ENCODE peak calls at places on chromosomes 4 and X, in nine cellular contexts. P is breast epithelium, M is spleen, N is transverse colon, W is upper lobe of left lung, K is K562, R is HCT116, I is stomach, X is HepG2. B is an unnamed sample.
A peak's percentile ranks its signal among the peaks of the same experiment; 100 is the strongest.

GRCh38 chr4:15906024-15906443 is 32.5 kb downstream of the FGFBP1 start:
- DNase-seq in P (peak; percentile 30), M (peak; percentile 92), N (peak; percentile 84), W (peak; percentile 89), K (peak; percentile 28), R (peak; percentile 95), I (peak; percentile 63), X (no peak), B (peak; percentile 73)

GRCh38 chrX:142089193-142089592 is 115.9 kb downstream of the MAGEC2 start:
- DNase-seq in P (no peak), M (no peak), N (no peak), W (no peak), K (no peak), R (no peak), I (no peak), X (no peak), B (no peak)

GRCh38 chr4:22739933-22740332 is 47.2 kb downstream of the GBA3 start:
- DNase-seq in P (no peak), M (no peak), N (no peak), W (no peak), K (no peak), R (no peak), I (no peak), X (no peak), B (no peak)

GRCh38 chrX:119790977-119791436 is 423 bp downstream of the RPL39 start:
- DNase-seq in P (peak; percentile 18), M (no peak), N (peak; percentile 27), W (peak; percentile 30), K (no peak), R (no peak), I (no peak), X (peak; percentile 30), B (no peak)

GRCh38 chr4:108830509-108831244 is 67.8 kb upstream of the ETNPPL start:
- DNase-seq in P (no peak), M (no peak), N (peak; percentile 39), W (peak; percentile 84), K (no peak), R (no peak), I (peak; percentile 61), X (no peak), B (no peak)

GRCh38 chr4:135123632-135124031 is 922.0 kb upstream of the PABPC4L start:
- DNase-seq in P (no peak), M (no peak), N (no peak), W (no peak), K (no peak), R (no peak), I (no peak), X (no peak), B (no peak)

GRCh38 chr4:120062663-120063195 is 3.9 kb downstream of the MAD2L1 start:
- DNase-seq in P (no peak), M (no peak), N (no peak), W (no peak), K (no peak), R (no peak), I (no peak), X (no peak), B (no peak)

GRCh38 chr4:173490817-173491518 is 39.1 kb downstream of the HAND2 start:
- DNase-seq in P (no peak), M (no peak), N (no peak), W (no peak), K (no peak), R (no peak), I (no peak), X (peak; percentile 68), B (no peak)

GRCh38 chr4:180152831-180153230 is 2090.4 kb upstream of the TENM3 start:
- DNase-seq in P (no peak), M (no peak), N (no peak), W (no peak), K (no peak), R (no peak), I (no peak), X (no peak), B (no peak)

GRCh38 chrX:148991502-148991901 is 491.1 kb downstream of the AFF2 start:
- DNase-seq in P (no peak), M (no peak), N (no peak), W (no peak), K (no peak), R (no peak), I (no peak), X (no peak), B (no peak)

GRCh38 chrX:123331349-123331748 is 147.3 kb downstream of the GRIA3 start:
- DNase-seq in P (no peak), M (no peak), N (no peak), W (no peak), K (no peak), R (no peak), I (no peak), X (no peak), B (no peak)

GRCh38 chr4:75995727-75996126 is 5.0 kb upstream of the SDAD1 start:
- DNase-seq in P (no peak), M (no peak), N (no peak), W (no peak), K (peak; percentile 38), R (peak; percentile 42), I (no peak), X (peak; percentile 49), B (no peak)

GRCh38 chr4:2794707-2795557 is 2.0 kb downstream of the SH3BP2 start:
- DNase-seq in P (no peak), M (peak; percentile 92), N (peak; percentile 55), W (peak; percentile 88), K (no peak), R (no peak), I (peak; percentile 53), X (no peak), B (peak; percentile 76)
- TF ChIP-seq POLR2A in P (no peak), M (no peak), N (no peak), W (no peak), K (no peak), R (no peak), I (no peak), X (no peak), B (no peak)

GRCh38 chr4:39451423-39452023 is 7.2 kb downstream of the RPL9 start:
- DNase-seq in P (no peak), M (no peak), N (no peak), W (no peak), K (no peak), R (no peak), I (no peak), X (no peak), B (no peak)

GRCh38 chr4:39452860-39453587 is 5.7 kb downstream of the RPL9 start:
- DNase-seq in P (no peak), M (no peak), N (no peak), W (no peak), K (no peak), R (no peak), I (no peak), X (no peak), B (no peak)

GRCh38 chr4:39452153-39452859 is 6.4 kb downstream of the RPL9 start:
- DNase-seq in P (no peak), M (no peak), N (no peak), W (no peak), K (no peak), R (no peak), I (no peak), X (no peak), B (no peak)

GRCh38 chr4:39453738-39454137 is 5.0 kb downstream of the RPL9 start:
- DNase-seq in P (no peak), M (no peak), N (no peak), W (no peak), K (no peak), R (no peak), I (no peak), X (no peak), B (no peak)

GRCh38 chr4:39450618-39451017 is 8.1 kb downstream of the RPL9 start:
- DNase-seq in P (no peak), M (no peak), N (no peak), W (no peak), K (no peak), R (no peak), I (no peak), X (peak; percentile 35), B (no peak)
- H3K27ac ChIP-seq in P (no peak overlapping the region), M (no peak overlapping the region), N (no peak overlapping the region), W (no peak overlapping the region), K (no peak overlapping the region), R (no peak overlapping the region), I (no peak overlapping the region), X (peak overlapping the region; percentile 45), B (no peak overlapping the region)

DNA sequence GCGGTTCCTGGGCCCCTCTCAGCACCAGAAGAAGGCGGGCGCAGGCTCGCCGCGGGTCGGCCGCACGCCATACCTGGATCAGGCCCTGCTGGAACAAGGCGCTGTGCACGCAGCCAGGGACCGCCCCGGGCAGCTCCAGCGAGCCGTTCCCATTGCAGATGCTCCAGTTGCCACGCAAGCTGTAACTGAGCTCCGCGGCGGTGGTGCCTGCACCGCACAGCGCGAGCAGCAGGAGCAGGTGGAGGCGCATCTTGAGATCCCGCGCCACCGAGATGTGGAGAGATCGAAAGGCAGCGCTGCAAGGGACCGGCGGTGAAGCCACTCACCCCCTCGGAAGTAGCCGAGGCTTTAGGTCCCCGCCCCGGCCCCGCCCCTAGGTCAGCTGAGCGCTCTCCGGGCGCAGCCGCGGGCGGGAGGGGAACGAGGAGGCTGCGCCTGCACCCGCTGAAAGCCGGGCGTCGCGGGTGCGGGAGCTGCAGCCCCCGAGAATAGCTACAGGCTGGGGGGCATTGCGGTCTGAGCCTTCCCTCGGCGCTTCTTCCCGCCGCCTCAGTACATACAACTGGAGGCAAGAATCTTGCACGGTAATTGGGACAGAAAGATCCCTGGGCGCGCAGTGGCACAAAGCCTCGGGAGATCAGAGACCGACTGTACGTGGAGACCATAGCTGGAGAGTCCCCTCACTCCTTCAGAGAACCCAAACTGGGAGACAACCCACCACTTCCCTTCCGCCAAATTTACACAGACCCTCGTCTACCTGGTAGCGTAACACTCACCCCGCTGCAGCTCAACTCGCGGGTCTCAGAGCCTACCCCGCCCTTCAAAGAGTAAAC is at the start of gene MANBA:
- DNase-seq in P (peak; percentile 44), M (peak; percentile 99), N (peak; percentile 90), W (peak; percentile 91), K (peak; percentile 90), R (peak; percentile 56), I (peak; percentile 86), X (peak; percentile 63), B (peak; percentile 85)
- TF ChIP-seq POLR2AphosphoS5 in P (no peak), M (peak; percentile 91), N (peak; percentile 90), W (peak; percentile 87), K (no peak), R (peak; percentile 86), I (peak; percentile 55), X (peak; percentile 64), B (no peak)

GRCh38 chr4:139664442-139664841 is 1.2 kb upstream of the MGST2 start:
- DNase-seq in P (no peak), M (no peak), N (no peak), W (no peak), K (no peak), R (no peak), I (no peak), X (no peak), B (no peak)

GRCh38 chr4:139666735-139667266 is 1.2 kb downstream of the MGST2 start:
- DNase-seq in P (peak; percentile 55), M (no peak), N (peak; percentile 70), W (peak; percentile 83), K (peak; percentile 42), R (no peak), I (peak; percentile 74), X (peak; percentile 47), B (no peak)

GRCh38 chr4:139668036-139668435 is 2.4 kb downstream of the MGST2 start:
- DNase-seq in P (no peak), M (no peak), N (no peak), W (no peak), K (no peak), R (no peak), I (no peak), X (no peak), B (no peak)

GRCh38 chr4:139665079-139665689 is 435 bp upstream of the MGST2 start:
- DNase-seq in P (no peak), M (no peak), N (no peak), W (no peak), K (no peak), R (no peak), I (no peak), X (no peak), B (no peak)

GRCh38 chr4:139665690-139666529 is at the start of gene MGST2:
- DNase-seq in P (peak; percentile 35), M (peak; percentile 90), N (peak; percentile 91), W (peak; percentile 85), K (peak; percentile 71), R (no peak), I (peak; percentile 86), X (peak; percentile 98), B (peak; percentile 84)
- TF ChIP-seq POLR2A in P (no peak), M (no peak), N (peak; percentile 75), W (peak; percentile 33), K (peak; percentile 78), R (peak; percentile 20), I (no peak), X (no peak), B (no peak)